ENCODE peak calls at places on chromosomes 13 and 19, in ten cellular contexts. One of them, this sample, is unnamed. For H3K9me3, the result is how much of the 10 kb centered on the place peaks cover.

GRCh38 chr13:67146523-67147130 is 83.5 kb downstream of the PCDH9 start:
- DNase-seq in body of pancreas: no peak
- DNase-seq in cardiac muscle cell: no peak
- DNase-seq in psoas muscle: no peak
- DNase-seq in tibial nerve: no peak
- DNase-seq in suprapubic skin: no peak
- DNase-seq in SK-N-MC: no peak
- DNase-seq in breast epithelium: no peak
- DNase-seq in ovary: no peak
- DNase-seq in fibroblast of lung: no peak
- DNase-seq in this sample: no peak

GRCh38 chr19:18523841-18524240 is 2.0 kb upstream of the ELL start:
- DNase-seq in body of pancreas: no peak
- DNase-seq in cardiac muscle cell: no peak
- DNase-seq in psoas muscle: no peak
- DNase-seq in tibial nerve: no peak
- DNase-seq in suprapubic skin: no peak
- DNase-seq in SK-N-MC: no peak
- DNase-seq in breast epithelium: no peak
- DNase-seq in ovary: no peak
- DNase-seq in fibroblast of lung: no peak
- DNase-seq in this sample: no peak

GRCh38 chr19:4575267-4575793 is 15.8 kb upstream of the SEMA6B start:
- DNase-seq in body of pancreas: peak
- DNase-seq in cardiac muscle cell: peak
- DNase-seq in psoas muscle: peak
- DNase-seq in tibial nerve: peak
- DNase-seq in suprapubic skin: no peak
- DNase-seq in SK-N-MC: no peak
- DNase-seq in breast epithelium: peak
- DNase-seq in ovary: peak
- DNase-seq in fibroblast of lung: peak
- DNase-seq in this sample: no peak

GRCh38 chr13:34864650-34865049 is 77.4 kb upstream of the NBEA start:
- DNase-seq in body of pancreas: no peak
- DNase-seq in cardiac muscle cell: no peak
- DNase-seq in psoas muscle: no peak
- DNase-seq in tibial nerve: no peak
- DNase-seq in suprapubic skin: no peak
- DNase-seq in SK-N-MC: no peak
- DNase-seq in breast epithelium: no peak
- DNase-seq in ovary: no peak
- DNase-seq in fibroblast of lung: peak
- DNase-seq in this sample: no peak

GRCh38 chr13:59677966-59678814 is 485.5 kb downstream of the DIAPH3 start:
- DNase-seq in body of pancreas: no peak
- DNase-seq in cardiac muscle cell: peak
- DNase-seq in psoas muscle: no peak
- DNase-seq in tibial nerve: peak
- DNase-seq in suprapubic skin: no peak
- DNase-seq in SK-N-MC: peak
- DNase-seq in breast epithelium: no peak
- DNase-seq in ovary: no peak
- DNase-seq in fibroblast of lung: peak
- DNase-seq in this sample: no peak

GRCh38 chr13:40549500-40550094 is 116.8 kb downstream of the FOXO1 start:
- DNase-seq in body of pancreas: no peak
- DNase-seq in cardiac muscle cell: no peak
- DNase-seq in psoas muscle: peak
- DNase-seq in tibial nerve: no peak
- DNase-seq in suprapubic skin: no peak
- DNase-seq in SK-N-MC: no peak
- DNase-seq in breast epithelium: no peak
- DNase-seq in ovary: no peak
- DNase-seq in fibroblast of lung: peak
- DNase-seq in this sample: no peak

GRCh38 chr13:91409661-91410060 is 11.2 kb downstream of the GPC5 start:
- DNase-seq in body of pancreas: no peak
- DNase-seq in cardiac muscle cell: no peak
- DNase-seq in psoas muscle: no peak
- DNase-seq in tibial nerve: no peak
- DNase-seq in suprapubic skin: no peak
- DNase-seq in SK-N-MC: no peak
- DNase-seq in breast epithelium: no peak
- DNase-seq in ovary: no peak
- DNase-seq in fibroblast of lung: no peak
- DNase-seq in this sample: no peak

GRCh38 chr19:34310494-34310981 is 54.5 kb upstream of the GPI start:
- DNase-seq in body of pancreas: no peak
- DNase-seq in cardiac muscle cell: no peak
- DNase-seq in psoas muscle: no peak
- DNase-seq in tibial nerve: no peak
- DNase-seq in suprapubic skin: no peak
- DNase-seq in SK-N-MC: no peak
- DNase-seq in breast epithelium: peak
- DNase-seq in ovary: no peak
- DNase-seq in fibroblast of lung: no peak
- DNase-seq in this sample: no peak

GRCh38 chr19:33300016-33300981 is 2.0 kb downstream of the CEBPA start:
- DNase-seq in body of pancreas: peak
- DNase-seq in cardiac muscle cell: no peak
- DNase-seq in psoas muscle: peak
- DNase-seq in tibial nerve: no peak
- DNase-seq in suprapubic skin: no peak
- DNase-seq in SK-N-MC: no peak
- DNase-seq in breast epithelium: no peak
- DNase-seq in ovary: no peak
- DNase-seq in fibroblast of lung: no peak
- DNase-seq in this sample: no peak

GRCh38 chr19:45569619-45570421 is 14.8 kb downstream of the OPA3 start:
- DNase-seq in body of pancreas: peak
- DNase-seq in cardiac muscle cell: peak
- DNase-seq in psoas muscle: peak
- DNase-seq in tibial nerve: no peak
- DNase-seq in suprapubic skin: no peak
- DNase-seq in SK-N-MC: no peak
- DNase-seq in breast epithelium: no peak
- DNase-seq in ovary: no peak
- DNase-seq in fibroblast of lung: peak
- DNase-seq in this sample: peak

GRCh38 chr13:40401911-40402776 is 264.3 kb downstream of the FOXO1 start:
- DNase-seq in body of pancreas: peak
- DNase-seq in cardiac muscle cell: no peak
- DNase-seq in psoas muscle: peak
- DNase-seq in tibial nerve: peak
- DNase-seq in suprapubic skin: peak
- DNase-seq in SK-N-MC: no peak
- DNase-seq in breast epithelium: peak
- DNase-seq in ovary: peak
- DNase-seq in fibroblast of lung: peak
- DNase-seq in this sample: no peak

GRCh38 chr19:52942371-52943133 is 19.3 kb upstream of the ZNF888 start:
- DNase-seq in body of pancreas: peak
- DNase-seq in cardiac muscle cell: peak
- DNase-seq in psoas muscle: peak
- DNase-seq in tibial nerve: peak
- DNase-seq in suprapubic skin: peak
- DNase-seq in SK-N-MC: peak
- DNase-seq in breast epithelium: peak
- DNase-seq in ovary: peak
- DNase-seq in fibroblast of lung: peak
- DNase-seq in this sample: peak

GRCh38 chr13:40102854-40103253 is 447.4 kb downstream of the COG6 start:
- DNase-seq in body of pancreas: no peak
- DNase-seq in cardiac muscle cell: no peak
- DNase-seq in psoas muscle: no peak
- DNase-seq in tibial nerve: no peak
- DNase-seq in suprapubic skin: no peak
- DNase-seq in SK-N-MC: no peak
- DNase-seq in breast epithelium: no peak
- DNase-seq in ovary: peak
- DNase-seq in fibroblast of lung: peak
- DNase-seq in this sample: peak

GRCh38 chr19:14770136-14770535 is 8.2 kb downstream of the ADGRE2 start:
- DNase-seq in body of pancreas: no peak
- DNase-seq in cardiac muscle cell: no peak
- DNase-seq in psoas muscle: no peak
- DNase-seq in tibial nerve: no peak
- DNase-seq in suprapubic skin: peak
- DNase-seq in SK-N-MC: no peak
- DNase-seq in breast epithelium: no peak
- DNase-seq in ovary: no peak
- DNase-seq in fibroblast of lung: no peak
- DNase-seq in this sample: no peak

GRCh38 chr19:43934985-43935708 is at the start of gene ZNF45:
- DNase-seq in body of pancreas: peak
- DNase-seq in cardiac muscle cell: peak
- DNase-seq in psoas muscle: peak
- DNase-seq in tibial nerve: peak
- DNase-seq in suprapubic skin: peak
- DNase-seq in SK-N-MC: peak
- DNase-seq in breast epithelium: peak
- DNase-seq in ovary: peak
- DNase-seq in fibroblast of lung: peak
- DNase-seq in this sample: peak

GRCh38 chr19:43936219-43936618 is 1.1 kb upstream of the ZNF45 start:
- DNase-seq in body of pancreas: no peak
- DNase-seq in cardiac muscle cell: no peak
- DNase-seq in psoas muscle: no peak
- DNase-seq in tibial nerve: no peak
- DNase-seq in suprapubic skin: no peak
- DNase-seq in SK-N-MC: no peak
- DNase-seq in breast epithelium: no peak
- DNase-seq in ovary: no peak
- DNase-seq in fibroblast of lung: no peak
- DNase-seq in this sample: no peak

GRCh38 chr19:43928820-43929219 is 6.3 kb downstream of the ZNF45 start:
- DNase-seq in body of pancreas: no peak
- DNase-seq in cardiac muscle cell: no peak
- DNase-seq in psoas muscle: no peak
- DNase-seq in tibial nerve: no peak
- DNase-seq in suprapubic skin: no peak
- DNase-seq in SK-N-MC: no peak
- DNase-seq in breast epithelium: no peak
- DNase-seq in ovary: no peak
- DNase-seq in fibroblast of lung: no peak
- DNase-seq in this sample: no peak

GRCh38 chr19:43939557-43940260 is 4.6 kb upstream of the ZNF45 start:
- DNase-seq in body of pancreas: no peak
- DNase-seq in cardiac muscle cell: no peak
- DNase-seq in psoas muscle: no peak
- DNase-seq in tibial nerve: no peak
- DNase-seq in suprapubic skin: no peak
- DNase-seq in SK-N-MC: no peak
- DNase-seq in breast epithelium: no peak
- DNase-seq in ovary: no peak
- DNase-seq in fibroblast of lung: no peak
- DNase-seq in this sample: no peak

GRCh38 chr19:43934055-43934984 is 762 bp downstream of the ZNF45 start:
- DNase-seq in body of pancreas: no peak
- DNase-seq in cardiac muscle cell: peak
- DNase-seq in psoas muscle: no peak
- DNase-seq in tibial nerve: no peak
- DNase-seq in suprapubic skin: no peak
- DNase-seq in SK-N-MC: no peak
- DNase-seq in breast epithelium: no peak
- DNase-seq in ovary: no peak
- DNase-seq in fibroblast of lung: peak
- DNase-seq in this sample: no peak
- H3K9me3 ChIP-seq in body of pancreas: under half
- H3K9me3 ChIP-seq in cardiac muscle cell: under half
- H3K9me3 ChIP-seq in psoas muscle: under half
- H3K9me3 ChIP-seq in tibial nerve: under half
- H3K9me3 ChIP-seq in suprapubic skin: under half
- H3K9me3 ChIP-seq in SK-N-MC: under half
- H3K9me3 ChIP-seq in breast epithelium: under half
- H3K9me3 ChIP-seq in ovary: under half
- H3K9me3 ChIP-seq in fibroblast of lung: under half
- H3K9me3 ChIP-seq in this sample: under half

DNA sequence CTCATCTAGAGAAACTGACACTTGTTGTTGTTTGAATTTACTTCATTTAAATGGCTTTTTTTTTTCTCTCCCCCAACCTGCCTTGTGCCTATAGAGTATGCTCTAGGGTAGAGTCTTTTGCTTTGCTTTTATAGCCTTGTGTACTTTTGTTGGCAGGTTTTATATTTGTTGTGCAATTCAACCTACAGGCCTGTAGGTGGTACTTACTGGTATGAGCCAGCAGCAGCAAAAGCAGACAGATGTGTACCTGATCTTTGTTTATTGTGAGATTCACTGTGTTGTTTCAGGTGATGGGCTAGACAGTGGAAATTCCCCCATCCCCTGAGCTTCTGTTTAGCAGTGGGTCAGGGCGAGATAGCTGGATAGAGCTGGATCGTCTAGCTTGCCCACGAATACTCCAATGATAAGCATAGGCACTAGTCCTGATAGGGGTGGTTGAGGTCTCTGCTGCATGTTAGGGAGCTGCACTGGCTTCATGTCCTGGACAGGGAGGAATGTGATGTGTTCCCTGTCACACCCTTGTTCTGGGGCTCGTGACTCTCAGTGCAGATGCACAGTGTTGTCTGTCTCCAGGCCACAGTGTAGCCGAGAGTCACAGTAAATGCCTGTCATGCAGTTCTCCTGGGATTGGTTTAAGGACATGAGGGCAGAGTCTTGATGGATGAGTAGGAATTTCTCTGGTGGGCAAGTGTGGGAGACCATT is 21.3 kb downstream of the DNAJC3 start:
- DNase-seq in body of pancreas: no peak
- DNase-seq in cardiac muscle cell: no peak
- DNase-seq in psoas muscle: no peak
- DNase-seq in tibial nerve: no peak
- DNase-seq in suprapubic skin: no peak
- DNase-seq in SK-N-MC: no peak
- DNase-seq in breast epithelium: no peak
- DNase-seq in ovary: no peak
- DNase-seq in fibroblast of lung: no peak
- DNase-seq in this sample: no peak
- H3K27ac ChIP-seq in body of pancreas: no peak
- H3K27ac ChIP-seq in cardiac muscle cell: no peak
- H3K27ac ChIP-seq in psoas muscle: no peak
- H3K27ac ChIP-seq in tibial nerve: no peak
- H3K27ac ChIP-seq in suprapubic skin: no peak
- H3K27ac ChIP-seq in SK-N-MC: no peak
- H3K27ac ChIP-seq in breast epithelium: no peak
- H3K27ac ChIP-seq in ovary: no peak
- H3K27ac ChIP-seq in fibroblast of lung: no peak
- H3K27ac ChIP-seq in this sample: no peak

GRCh38 chr19:30252214-30252613 is 120.0 kb upstream of the ZNF536 start:
- DNase-seq in body of pancreas: no peak
- DNase-seq in cardiac muscle cell: no peak
- DNase-seq in psoas muscle: no peak
- DNase-seq in tibial nerve: no peak
- DNase-seq in suprapubic skin: no peak
- DNase-seq in SK-N-MC: no peak
- DNase-seq in breast epithelium: no peak
- DNase-seq in ovary: no peak
- DNase-seq in fibroblast of lung: no peak
- DNase-seq in this sample: no peak
- H3K9me3 ChIP-seq in body of pancreas: under half
- H3K9me3 ChIP-seq in cardiac muscle cell: under half
- H3K9me3 ChIP-seq in psoas muscle: under half
- H3K9me3 ChIP-seq in tibial nerve: under half
- H3K9me3 ChIP-seq in suprapubic skin: under half
- H3K9me3 ChIP-seq in SK-N-MC: under half
- H3K9me3 ChIP-seq in breast epithelium: under half
- H3K9me3 ChIP-seq in ovary: under half
- H3K9me3 ChIP-seq in fibroblast of lung: under half
- H3K9me3 ChIP-seq in this sample: under half

GRCh38 chr19:30449191-30449590 is 77.0 kb downstream of the ZNF536 start:
- DNase-seq in body of pancreas: no peak
- DNase-seq in cardiac muscle cell: no peak
- DNase-seq in psoas muscle: no peak
- DNase-seq in tibial nerve: no peak
- DNase-seq in suprapubic skin: no peak
- DNase-seq in SK-N-MC: no peak
- DNase-seq in breast epithelium: no peak
- DNase-seq in ovary: no peak
- DNase-seq in fibroblast of lung: no peak
- DNase-seq in this sample: no peak
- H3K27ac ChIP-seq in body of pancreas: no peak
- H3K27ac ChIP-seq in cardiac muscle cell: no peak
- H3K27ac ChIP-seq in psoas muscle: no peak
- H3K27ac ChIP-seq in tibial nerve: peak
- H3K27ac ChIP-seq in suprapubic skin: no peak
- H3K27ac ChIP-seq in SK-N-MC: no peak
- H3K27ac ChIP-seq in breast epithelium: no peak
- H3K27ac ChIP-seq in ovary: no peak
- H3K27ac ChIP-seq in fibroblast of lung: no peak
- H3K27ac ChIP-seq in this sample: no peak

This sample was measured in CD4-positive, alpha-beta T cell.